ENCODE peak calls at places on chromosomes 7 and 10, in four cellular contexts. P is suprapubic skin, D is uterus, X is adrenal gland. N is an unnamed sample. For H3K4me1 and H3K9me3, the result is how much of the 10 kb centered on the place peaks cover.

GRCh38 chr10:92290076-92290836 is 622 bp downstream of the CPEB3 start:
- DNase-seq in D (peak), X (peak), P (no peak), N (peak)

GRCh38 chr10:31314256-31315183 is 4.5 kb upstream of the ZEB1 start:
- DNase-seq in D (no peak), X (no peak), P (no peak), N (peak)

GRCh38 chr7:95411036-95411435 is 14.9 kb upstream of the PON3 start:
- DNase-seq in X (no peak), P (no peak), D (no peak), N (no peak)

GRCh38 chr7:139771001-139771956 is 6.5 kb downstream of the HIPK2 start:
- DNase-seq in X (no peak), P (no peak), D (no peak), N (no peak)

GRCh38 chr10:12509016-12509793 is 159.9 kb downstream of the CAMK1D start:
- DNase-seq in X (no peak), D (no peak), P (peak), N (no peak)

GRCh38 chr10:2887391-2888070 is 179.8 kb upstream of the PFKP start:
- DNase-seq in D (no peak), X (no peak), P (no peak), N (no peak)

GRCh38 chr10:122980209-122981065 is at the start of gene PSTK:
- DNase-seq in P (peak), X (peak), D (peak), N (peak)

GRCh38 chr10:27448926-27449325 is 55.2 kb upstream of the RAB18 start:
- DNase-seq in P (no peak), D (no peak), X (no peak), N (peak)

GRCh38 chr10:46253076-46254006 is 33.5 kb upstream of the ANTXRL start:
- DNase-seq in D (no peak), X (no peak), P (peak), N (no peak)

GRCh38 chr10:31757374-31757773 is 171.3 kb downstream of the ARHGAP12 start:
- DNase-seq in X (peak), P (no peak), D (peak), N (no peak)

GRCh38 chr10:11869743-11870460 is 46.7 kb downstream of the PROSER2 start:
- DNase-seq in X (no peak), D (no peak), P (no peak), N (no peak)

GRCh38 chr10:1626410-1626809 is 110.9 kb downstream of the ADARB2 start:
- DNase-seq in P (no peak), D (no peak), X (no peak), N (no peak)

GRCh38 chr7:43475983-43476382 is 106.9 kb upstream of the STK17A start:
- DNase-seq in D (no peak), P (no peak), X (no peak), N (no peak)

GRCh38 chr10:104277785-104278184 is 8.8 kb downstream of the GSTO2 start:
- DNase-seq in D (no peak), X (no peak), P (no peak), N (no peak)

GRCh38 chr10:84373000-84373399 is 44.6 kb downstream of the CCSER2 start:
- DNase-seq in P (no peak), D (no peak), X (no peak), N (no peak)

GRCh38 chr7:27640914-27641570 is 21.6 kb downstream of the HIBADH start:
- DNase-seq in D (no peak), P (no peak), X (no peak), N (peak)

GRCh38 chr10:11325817-11326216 is 285.6 kb downstream of the USP6NL start:
- DNase-seq in X (no peak), P (no peak), D (no peak), N (no peak)

GRCh38 chr7:43570688-43571365 is 12.1 kb upstream of the STK17A start:
- DNase-seq in X (no peak), P (no peak), D (no peak), N (no peak)

GRCh38 chr10:97714401-97715258 is 1.1 kb downstream of the MARVELD1 start:
- DNase-seq in P (peak), D (peak), X (peak), N (peak)

GRCh38 chr7:64875658-64876406 is 27.2 kb upstream of the ZNF273 start:
- DNase-seq in X (no peak), D (no peak), P (no peak), N (no peak)

GRCh38 chr10:62082729-62083412 is 181.4 kb downstream of the ARID5B start:
- DNase-seq in P (no peak), D (no peak), X (no peak), N (no peak)

GRCh38 chr10:23200586-23200985 is 8.5 kb downstream of the PTF1A start:
- DNase-seq in X (no peak), D (no peak), P (no peak), N (no peak)

GRCh38 chr10:112349521-112350085 is 24.3 kb upstream of the ACSL5 start:
- DNase-seq in X (no peak), P (no peak), D (no peak), N (no peak)

GRCh38 chr10:103397191-103397825 is 882 bp downstream of the PDCD11 start:
- DNase-seq in X (no peak), D (no peak), P (no peak), N (no peak)

GRCh38 chr10:69426376-69426727 is 9.6 kb upstream of the TACR2 start:
- DNase-seq in D (no peak), X (no peak), P (no peak), N (no peak)

GRCh38 chr7:44587843-44588711 is 6.0 kb upstream of the TMED4 start:
- DNase-seq in P (no peak), D (peak), X (peak), N (peak)

GRCh38 chr7:1540391-1541271 is 10.1 kb downstream of the MAFK start:
- DNase-seq in P (no peak), D (peak), X (no peak), N (no peak)

GRCh38 chr7:47400001-47400400 is 181.9 kb downstream of the TNS3 start:
- DNase-seq in X (no peak), P (no peak), D (peak), N (no peak)

GRCh38 chr7:157292770-157293412 is 43.9 kb upstream of the DNAJB6 start:
- DNase-seq in X (no peak), P (no peak), D (no peak), N (no peak)

GRCh38 chr7:70132802-70133201 is 534.5 kb downstream of the AUTS2 start:
- DNase-seq in P (no peak), X (no peak), D (no peak), N (peak)

GRCh38 chr10:107440741-107441140 is 276.2 kb upstream of the SORCS1 start:
- DNase-seq in P (no peak), D (no peak), X (no peak), N (no peak)

GRCh38 chr10:98384531-98385133 is 30.4 kb downstream of the PYROXD2 start:
- DNase-seq in P (no peak), D (no peak), X (no peak), N (no peak)

GRCh38 chr7:29345590-29345989 is 151.0 kb downstream of the CHN2 start:
- DNase-seq in P (no peak), X (peak), D (peak), N (no peak)

GRCh38 chr7:23691320-23691719 is 11.3 kb downstream of the FAM221A start:
- DNase-seq in X (no peak), D (no peak), P (no peak), N (peak)

GRCh38 chr10:121205625-121206024 is 354.5 kb downstream of the WDR11 start:
- DNase-seq in X (no peak), P (no peak), D (no peak), N (no peak)

GRCh38 chr7:94054130-94054529 is 50.0 kb upstream of the BET1 start:
- DNase-seq in X (no peak), D (no peak), P (no peak), N (no peak)

GRCh38 chr7:94057955-94058354 is 53.8 kb upstream of the BET1 start:
- DNase-seq in X (no peak), P (no peak), D (no peak), N (no peak)

GRCh38 chr7:94056796-94057207 is 52.6 kb upstream of the BET1 start:
- DNase-seq in P (no peak), X (no peak), D (no peak), N (no peak)

GRCh38 chr7:94053532-94053931 is 49.4 kb upstream of the BET1 start:
- DNase-seq in P (no peak), D (no peak), X (no peak), N (no peak)

DNA sequence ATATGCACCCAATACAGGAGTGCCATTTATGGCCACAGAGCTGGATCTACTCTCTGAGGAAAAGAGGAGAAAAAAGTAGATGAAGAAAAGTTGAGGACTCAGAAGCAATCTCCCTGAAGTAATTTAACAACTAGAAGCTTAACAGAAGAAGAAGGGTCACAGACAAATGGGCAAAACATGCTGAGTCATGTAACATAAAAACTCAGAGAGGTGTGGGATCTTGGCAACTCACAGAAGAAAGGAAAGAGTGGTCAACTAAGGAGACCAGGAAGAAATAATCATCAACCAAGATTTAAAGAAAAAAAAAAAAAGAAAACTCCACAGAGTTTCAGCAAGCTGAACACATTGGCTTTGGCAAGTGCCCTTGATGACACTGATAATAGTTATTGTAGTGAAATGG is 51.8 kb upstream of the BET1 start:
- DNase-seq in D (no peak), X (no peak), P (no peak), N (no peak)
- H3K4me1 ChIP-seq in D (under half), X (under half), P (under half), N (under half)

DNA sequence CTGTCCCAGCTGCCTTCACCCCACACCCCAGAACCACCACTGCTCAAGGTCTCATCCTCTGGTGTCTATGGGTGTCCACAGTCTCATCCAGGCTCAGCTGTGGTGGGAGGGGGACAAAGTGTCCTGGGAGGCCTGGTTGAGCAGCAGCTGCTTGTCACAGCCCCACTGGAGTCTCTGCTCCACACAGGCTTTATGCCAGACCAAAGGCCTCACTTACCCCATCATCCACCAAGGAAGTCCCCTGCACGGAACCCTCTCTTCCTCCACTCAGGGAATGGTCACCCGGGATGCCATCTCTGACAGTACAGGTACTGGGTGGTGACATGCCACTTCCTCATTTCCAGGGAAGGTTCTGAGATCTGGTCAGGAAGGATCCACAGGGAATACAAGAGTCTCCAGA is 925.4 kb upstream of the ZNF722 start:
- DNase-seq in P (no peak), X (no peak), D (no peak), N (no peak)
- H3K9me3 ChIP-seq in P (under half), X (under half), D (under half), N (under half)

DNA sequence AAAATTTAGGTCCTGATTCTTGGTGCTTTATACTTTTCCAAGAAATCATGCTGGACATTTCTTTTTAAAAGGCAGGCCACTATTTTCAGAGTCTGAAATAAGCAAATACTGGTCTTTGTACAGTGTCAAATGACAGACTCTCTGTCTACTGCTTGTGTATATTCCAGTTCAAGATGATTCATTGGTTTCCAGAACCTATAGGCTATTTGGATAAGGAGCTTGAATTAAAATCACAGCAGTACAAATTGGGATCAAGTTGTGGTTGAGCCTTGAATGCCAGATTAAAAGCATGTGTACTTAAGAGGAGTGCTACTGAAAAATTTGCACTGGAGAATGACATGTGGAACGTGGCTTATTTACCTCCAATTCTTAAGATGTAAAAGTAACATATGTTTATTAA is 10.7 kb downstream of the KMT2E start:
- DNase-seq in D (no peak), X (no peak), P (no peak), N (peak)
- H3K27ac ChIP-seq in D (no peak), X (no peak), P (no peak), N (no peak)

GRCh38 chr10:71251319-71251718 is 38.9 kb downstream of the UNC5B start:
- DNase-seq in X (no peak), D (no peak), P (no peak), N (no peak)
- H3K4me1 ChIP-seq in X (under half), D (under half), P (half or more), N (under half)

GRCh38 chr10:37314350-37314749 is 189.0 kb downstream of the ANKRD30A start:
- DNase-seq in D (no peak), P (no peak), X (no peak), N (no peak)

GRCh38 chr10:37314862-37315261 is 189.5 kb downstream of the ANKRD30A start:
- DNase-seq in X (no peak), P (no peak), D (no peak), N (no peak)
- H3K9me3 ChIP-seq in X (under half), P (under half), D (under half), N (under half)

DNA sequence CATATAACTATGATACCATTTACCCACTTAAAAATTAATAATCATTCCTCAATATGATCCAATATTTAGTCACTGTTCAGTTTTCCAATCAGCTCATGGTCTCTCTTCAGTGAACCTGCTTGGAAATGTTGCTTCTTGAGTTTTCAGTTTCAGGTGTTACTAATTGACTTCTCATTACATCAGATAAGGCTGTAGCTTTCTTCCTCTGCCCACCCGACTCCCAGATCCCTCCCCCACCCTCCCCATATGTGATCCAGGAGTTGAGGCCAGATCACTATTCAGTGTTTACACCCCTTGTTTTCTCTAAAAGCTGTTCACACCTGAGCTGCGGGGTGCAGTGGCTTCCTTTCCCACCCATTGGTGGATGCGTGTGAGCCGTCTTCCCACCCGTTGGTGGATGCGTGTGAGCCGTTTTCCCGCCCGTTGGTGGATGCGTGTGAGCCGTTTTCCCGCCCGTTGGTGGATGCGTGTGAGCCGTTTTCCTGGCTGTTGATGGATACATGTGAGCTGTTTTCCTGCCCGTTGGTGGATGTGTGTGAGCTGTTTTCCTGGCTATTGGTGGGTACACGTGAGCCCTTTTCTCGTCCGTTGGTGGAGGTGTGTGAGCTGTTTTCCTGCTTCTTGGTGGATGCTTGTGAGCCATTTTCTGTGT is 3.2 kb upstream of the MTG1 start:
- DNase-seq in X (no peak), D (peak), P (no peak), N (no peak)
- H3K27ac ChIP-seq in X (no peak), D (no peak), P (no peak), N (no peak)

DNA sequence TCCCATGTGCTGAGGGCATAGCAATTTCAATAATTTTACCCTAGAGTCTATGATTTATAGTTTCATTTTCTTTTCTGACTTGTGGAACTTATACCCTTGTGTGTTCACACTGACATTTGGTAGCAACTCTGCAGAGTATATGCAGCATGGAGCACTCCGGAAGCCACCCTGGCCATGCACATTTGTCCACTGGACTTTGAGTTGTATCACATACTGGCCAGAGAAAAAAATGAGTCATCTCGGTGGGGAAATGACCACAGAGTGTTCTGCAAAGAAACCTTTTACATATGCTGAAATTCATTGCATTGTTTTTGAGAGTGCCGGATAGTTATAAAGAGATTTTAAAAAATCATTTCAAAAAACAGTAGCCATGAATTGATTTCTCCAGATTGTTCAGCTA is 164.8 kb upstream of the COBL start:
- DNase-seq in P (no peak), X (no peak), D (no peak), N (no peak)
- H3K4me1 ChIP-seq in P (under half), X (under half), D (under half), N (under half)

GRCh38 chr7:51602321-51602720 is 285.7 kb upstream of the COBL start:
- DNase-seq in D (no peak), X (no peak), P (no peak), N (no peak)

GRCh38 chr7:51606601-51607154 is 290.1 kb upstream of the COBL start:
- DNase-seq in X (no peak), D (no peak), P (no peak), N (no peak)

GRCh38 chr7:51607447-51607846 is 290.8 kb upstream of the COBL start:
- DNase-seq in D (no peak), X (no peak), P (no peak), N (no peak)

GRCh38 chr7:51601461-51601860 is 284.9 kb upstream of the COBL start:
- DNase-seq in P (no peak), X (no peak), D (no peak), N (no peak)
- H3K9me3 ChIP-seq in P (under half), X (under half), D (under half), N (under half)

GRCh38 chr7:127986581-127987461 is 44.4 kb downstream of the LRRC4 start:
- DNase-seq in X (no peak), D (no peak), P (no peak), N (no peak)
- H3K27ac ChIP-seq in X (no peak), D (no peak), P (no peak), N (no peak)